ENCODE peak calls at places on chromosomes 16 and 17, in four cellular contexts. S is mammary epithelial cell, A is BE2C, D is HFF-Myc. R is an unnamed sample.

GRCh38 chr17:44919885-44920564 is 4.7 kb upstream of the GFAP start:
- DNase-seq in A (peak; percentile 89), S (peak; percentile 66), D (peak; percentile 55), R (peak; percentile 74)

GRCh38 chr17:36544049-36544319 is 735 bp upstream of the GGNBP2 start:
- DNase-seq in A (peak; percentile 31), S (peak; percentile 60), D (no peak), R (peak; percentile 77)

GRCh38 chr17:79859676-79860615 is 20.7 kb upstream of the CBX4 start:
- DNase-seq in D (no peak), A (peak; percentile 48), S (no peak), R (peak; percentile 1)

GRCh38 chr16:56897026-56897799 is 32.2 kb downstream of the SLC12A3 start:
- DNase-seq in S (no peak), D (no peak), A (no peak), R (no peak)

GRCh38 chr17:7173687-7174602 is 5.2 kb downstream of the ASGR1 start:
- DNase-seq in A (no peak), S (no peak), D (no peak), R (peak; percentile 32)

GRCh38 chr16:58034128-58034685 is 8.7 kb downstream of the MMP15 start:
- DNase-seq in D (no peak), A (no peak), S (no peak), R (no peak)

GRCh38 chr17:57915980-57916757 is 39.0 kb downstream of the CUEDC1 start:
- DNase-seq in A (no peak), S (no peak), D (peak; percentile 37), R (peak; percentile 72)

GRCh38 chr17:66712453-66712852 is 122.5 kb upstream of the CACNG5 start:
- DNase-seq in S (no peak), D (no peak), A (no peak), R (no peak)

GRCh38 chr17:65229596-65229995 is 92.4 kb downstream of the RGS9 start:
- DNase-seq in S (no peak), A (no peak), D (no peak), R (no peak)

GRCh38 chr17:78883090-78883532 is 19.9 kb downstream of the CEP295NL start:
- DNase-seq in S (no peak), D (peak; percentile 87), A (peak; percentile 84), R (peak; percentile 94)

GRCh38 chr16:55046513-55046912 is 115.8 kb downstream of the IRX5 start:
- DNase-seq in D (no peak), A (no peak), S (no peak), R (no peak)

GRCh38 chr16:72844225-72844920 is 203.6 kb downstream of the ZFHX3 start:
- DNase-seq in D (no peak), S (no peak), A (no peak), R (no peak)

DNA sequence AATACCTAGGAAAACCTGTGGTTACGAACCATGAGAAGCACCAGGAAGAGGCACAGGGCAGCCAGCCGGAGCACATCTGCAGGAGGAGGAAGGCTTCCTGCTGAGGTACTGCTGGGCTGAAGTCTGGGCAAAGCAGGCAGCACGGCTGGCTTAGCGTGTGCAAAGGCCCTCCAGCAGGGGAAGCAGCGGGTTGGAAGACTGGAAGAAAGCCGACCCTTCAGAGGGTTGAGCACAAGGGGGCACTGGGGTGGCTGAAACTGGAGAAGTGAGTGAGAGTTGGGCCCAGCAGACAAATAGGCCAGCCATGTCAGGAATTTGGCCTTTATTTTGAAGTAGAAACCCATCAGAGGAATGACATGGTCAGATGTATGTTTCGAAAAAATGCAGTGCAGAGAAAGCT is 12.1 kb upstream of the HSD3B7 start:
- DNase-seq in S (no peak), A (no peak), D (no peak), R (no peak)
- TF ChIP-seq CTCF in S (no peak), A (peak; percentile 26), D (peak; percentile 13), R (no peak)

GRCh38 chr17:3004150-3004801 is 59.1 kb downstream of the OR1D5 start:
- DNase-seq in S (peak; percentile 93), D (peak; percentile 78), A (peak; percentile 98), R (peak; percentile 99)
- H3K4me3 ChIP-seq in S (no peak overlapping the region), D (no peak overlapping the region), A (no peak overlapping the region), R (no peak overlapping the region)

GRCh38 chr17:68533887-68534700 is 21.9 kb downstream of the PRKAR1A start:
- DNase-seq in A (no peak), S (no peak), D (no peak), R (peak; percentile 68)
- TF ChIP-seq CTCF in A (peak; percentile 21), S (peak; percentile 50), D (peak; percentile 36), R (peak; percentile 50)

GRCh38 chr16:84596801-84597517 is 20.9 kb downstream of the COTL1 start:
- DNase-seq in A (no peak), D (no peak), S (no peak), R (no peak)
- H3K4me3 ChIP-seq in A (no peak overlapping the region), D (no peak overlapping the region), S (no peak overlapping the region), R (no peak overlapping the region)

DNA sequence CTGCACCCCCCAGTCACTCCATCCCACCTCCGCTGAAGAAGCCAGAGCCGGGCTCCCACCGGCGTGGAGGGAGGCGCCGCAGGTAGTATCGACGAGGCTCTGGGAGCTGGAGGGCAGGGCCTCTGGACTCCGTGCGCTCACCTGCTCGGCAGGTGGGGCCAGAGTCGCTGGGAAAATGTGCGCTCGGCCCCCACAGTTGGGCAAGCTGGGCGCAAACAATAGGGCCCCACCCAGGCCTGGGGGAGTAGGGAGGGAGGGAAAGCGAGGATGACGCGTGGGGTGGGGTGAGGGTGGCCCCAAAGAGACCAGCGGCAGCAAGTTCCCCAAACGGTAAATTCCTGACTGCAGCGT is 660 bp downstream of the JUP start:
- DNase-seq in S (peak; percentile 92), A (no peak), D (no peak), R (no peak)
- TF ChIP-seq CTCF in S (no peak), A (no peak), D (no peak), R (no peak)

GRCh38 chr17:9684955-9685621 is 39.8 kb downstream of the USP43 start:
- DNase-seq in S (peak; percentile 89), D (no peak), A (no peak), R (no peak)
- H3K4me3 ChIP-seq in S (no peak overlapping the region), D (no peak overlapping the region), A (no peak overlapping the region), R (no peak overlapping the region)

GRCh38 chr17:63838586-63839184 is 3.8 kb downstream of the SMARCD2 start:
- DNase-seq in A (peak; percentile 71), S (peak; percentile 60), D (no peak), R (peak; percentile 88)
- TF ChIP-seq CTCF in A (no peak), S (no peak), D (no peak), R (no peak)

DNA sequence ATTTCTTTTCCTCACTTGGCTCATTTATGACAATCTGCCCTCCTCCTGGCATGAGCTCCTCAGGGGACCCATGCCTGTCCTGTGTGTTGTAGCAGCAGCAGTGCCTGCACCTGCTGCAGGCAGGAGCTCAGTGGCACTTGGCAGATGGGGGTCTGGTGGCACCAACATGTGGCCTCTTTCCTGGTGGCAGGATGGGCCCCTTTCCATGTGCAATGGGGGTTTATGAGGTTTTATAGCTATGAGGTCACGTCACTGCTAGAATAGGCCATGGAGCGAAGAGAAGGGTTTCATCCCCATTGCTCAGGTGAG is 7.0 kb downstream of the ADCY7 start:
- DNase-seq in D (no peak), S (no peak), A (no peak), R (no peak)
- H3K4me3 ChIP-seq in D (no peak overlapping the region), S (no peak overlapping the region), A (no peak overlapping the region), R (no peak overlapping the region)

GRCh38 chr17:71438631-71439146 is 682.1 kb upstream of the SOX9 start:
- DNase-seq in D (peak; percentile 86), S (peak; percentile 96), A (peak; percentile 54), R (peak; percentile 94)
- TF ChIP-seq CTCF in D (no peak), S (no peak), A (peak; percentile 26), R (no peak)

GRCh38 chr17:81417049-81417878 is 22.0 kb downstream of the BAHCC1 start:
- DNase-seq in A (no peak), D (peak; percentile 74), S (no peak), R (peak; percentile 75)

GRCh38 chr17:81419333-81419885 is 24.2 kb downstream of the BAHCC1 start:
- DNase-seq in D (no peak), S (peak; percentile 52), A (peak; percentile 95), R (peak; percentile 67)

GRCh38 chr17:81419886-81420768 is 24.9 kb downstream of the BAHCC1 start:
- DNase-seq in D (no peak), S (no peak), A (no peak), R (no peak)

GRCh38 chr17:81417879-81418709 is 22.8 kb downstream of the BAHCC1 start:
- DNase-seq in S (no peak), D (no peak), A (no peak), R (no peak)

DNA sequence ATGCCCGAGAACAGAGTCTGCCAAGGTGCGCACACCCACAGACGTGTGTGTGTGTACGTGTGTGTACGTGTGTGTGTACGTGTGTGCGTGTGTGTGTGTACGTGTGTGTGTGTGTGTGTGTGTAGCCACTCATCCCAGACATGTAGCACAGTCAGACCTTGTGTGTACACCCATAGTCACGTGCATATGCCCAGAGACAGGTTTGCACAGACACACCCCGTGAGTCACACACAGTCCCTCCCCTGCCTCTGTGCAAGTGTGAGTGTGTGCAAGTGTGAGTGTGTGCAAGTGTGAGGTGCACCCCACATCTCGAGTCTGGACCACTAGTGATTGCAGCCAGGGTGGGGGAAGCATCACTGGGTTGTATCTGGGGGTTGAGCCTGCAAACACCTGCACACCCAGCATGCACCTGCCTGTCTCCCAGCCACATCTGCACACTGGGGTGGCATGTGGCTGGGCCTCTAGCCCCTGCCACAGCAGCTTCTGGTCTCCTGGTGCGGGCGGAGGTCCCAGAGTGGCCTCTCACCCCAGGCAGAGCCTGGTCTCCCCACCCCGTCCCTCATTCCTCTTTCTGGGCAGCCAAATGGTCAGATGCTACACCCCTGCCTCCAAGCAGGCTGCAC is 23.6 kb downstream of the BAHCC1 start:
- DNase-seq in S (peak; percentile 73), A (no peak), D (no peak), R (no peak)
- H3K4me3 ChIP-seq in S (no peak overlapping the region), A (no peak overlapping the region), D (peak overlapping the region; percentile 33), R (no peak overlapping the region)